ENCODE peak calls at places on chromosomes 5 and 9, in six cellular contexts. U, Q, O, X, Y and D are unnamed samples. For H3K27me3, the result is how much of the 10 kb centered on the place peaks cover.

GRCh38 chr5:11715797-11716196 is 188.4 kb downstream of the CTNND2 start:
- DNase-seq in U (no peak), Q (no peak), O (no peak), X (no peak), Y (no peak), D (no peak)

GRCh38 chr9:91164724-91165520 is 196.8 kb downstream of the AUH start:
- DNase-seq in U (peak), Q (peak), O (peak), X (peak), Y (peak), D (peak)

GRCh38 chr5:112779531-112779930 is 41.8 kb downstream of the APC start:
- DNase-seq in U (no peak), Q (no peak), O (no peak), X (no peak), Y (no peak), D (no peak)

GRCh38 chr5:3324421-3325101 is 271.1 kb upstream of the IRX1 start:
- DNase-seq in U (peak), Q (no peak), O (no peak), X (no peak), Y (no peak), D (no peak)

GRCh38 chr5:152113401-152113800 is 188.8 kb upstream of the GLRA1 start:
- DNase-seq in U (no peak), Q (no peak), O (no peak), X (no peak), Y (peak), D (peak)

GRCh38 chr9:5628183-5628529 is 751 bp upstream of the RIC1 start:
- DNase-seq in U (no peak), Q (no peak), O (no peak), X (no peak), Y (no peak), D (no peak)

GRCh38 chr9:92378825-92379535 is 25.4 kb downstream of the OGN start:
- DNase-seq in U (no peak), Q (no peak), O (no peak), X (no peak), Y (no peak), D (peak)

GRCh38 chr5:167723254-167723871 is 568.1 kb upstream of the WWC1 start:
- DNase-seq in U (peak), Q (peak), O (peak), X (peak), Y (peak), D (peak)

GRCh38 chr5:164345173-164345572 is 839.8 kb downstream of the MAT2B start:
- DNase-seq in U (no peak), Q (peak), O (no peak), X (no peak), Y (no peak), D (no peak)

GRCh38 chr5:160573318-160573717 is 151.7 kb downstream of the PTTG1 start:
- DNase-seq in U (no peak), Q (no peak), O (no peak), X (no peak), Y (no peak), D (no peak)

GRCh38 chr5:156393980-156394379 is 67.0 kb downstream of the SGCD start:
- DNase-seq in U (no peak), Q (no peak), O (no peak), X (no peak), Y (no peak), D (no peak)

GRCh38 chr9:127776195-127776918 is 2.1 kb downstream of the SH2D3C start:
- DNase-seq in U (peak), Q (no peak), O (peak), X (peak), Y (peak), D (peak)

GRCh38 chr5:154479160-154479943 is 1.3 kb upstream of the HAND1 start:
- DNase-seq in U (peak), Q (no peak), O (no peak), X (no peak), Y (no peak), D (no peak)

GRCh38 chr9:123806829-123807228 is 123.1 kb downstream of the DENND1A start:
- DNase-seq in U (no peak), Q (no peak), O (no peak), X (no peak), Y (no peak), D (no peak)

GRCh38 chr5:95113489-95113888 is 171.4 kb downstream of the MCTP1 start:
- DNase-seq in U (no peak), Q (no peak), O (no peak), X (no peak), Y (no peak), D (no peak)

GRCh38 chr9:3455712-3456111 is 70.1 kb downstream of the RFX3 start:
- DNase-seq in U (no peak), Q (no peak), O (no peak), X (no peak), Y (no peak), D (no peak)

GRCh38 chr9:134423166-134423565 is 96.9 kb downstream of the RXRA start:
- DNase-seq in U (no peak), Q (no peak), O (no peak), X (no peak), Y (no peak), D (no peak)

GRCh38 chr9:31605164-31605563 is 779.3 kb upstream of the ACO1 start:
- DNase-seq in U (no peak), Q (no peak), O (no peak), X (no peak), Y (no peak), D (no peak)

GRCh38 chr9:133127340-133127981 is 6.4 kb upstream of the RALGDS start:
- DNase-seq in U (no peak), Q (no peak), O (peak), X (peak), Y (peak), D (peak)

GRCh38 chr5:36199620-36200019 is 42.1 kb downstream of the NADK2 start:
- DNase-seq in U (no peak), Q (no peak), O (no peak), X (no peak), Y (no peak), D (no peak)

DNA sequence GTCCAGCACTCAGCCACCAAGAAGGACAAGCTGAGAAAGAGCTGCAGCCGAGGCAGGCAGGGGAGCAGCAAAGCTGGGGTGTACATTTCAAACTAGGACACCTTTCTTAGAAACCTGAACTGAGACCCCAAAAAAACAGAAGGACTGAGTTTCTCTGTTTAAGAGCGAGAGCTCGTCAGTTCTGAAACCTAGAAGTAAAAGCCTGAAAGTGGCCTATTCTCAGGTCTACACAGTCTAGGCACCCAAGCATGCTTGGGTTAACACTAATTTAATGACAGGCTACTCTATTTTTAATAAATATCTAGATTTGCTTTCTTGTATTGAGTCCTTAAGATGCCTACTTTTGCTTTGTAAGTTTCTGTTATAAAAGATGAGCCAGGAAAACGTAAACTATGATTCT is 49.0 kb upstream of the TLE4 start:
- DNase-seq in U (no peak), Q (no peak), O (no peak), X (no peak), Y (no peak), D (no peak)
- H3K27ac ChIP-seq in U (no peak), Q (no peak), O (no peak), X (no peak), Y (no peak), D (no peak)

GRCh38 chr9:115207003-115207837 is 89.3 kb upstream of the TNC start:
- DNase-seq in U (no peak), Q (no peak), O (no peak), X (no peak), Y (no peak), D (no peak)
- H3K27me3 ChIP-seq in U (under half), Q (under half), O (under half), X (under half), Y (under half), D (under half)

DNA sequence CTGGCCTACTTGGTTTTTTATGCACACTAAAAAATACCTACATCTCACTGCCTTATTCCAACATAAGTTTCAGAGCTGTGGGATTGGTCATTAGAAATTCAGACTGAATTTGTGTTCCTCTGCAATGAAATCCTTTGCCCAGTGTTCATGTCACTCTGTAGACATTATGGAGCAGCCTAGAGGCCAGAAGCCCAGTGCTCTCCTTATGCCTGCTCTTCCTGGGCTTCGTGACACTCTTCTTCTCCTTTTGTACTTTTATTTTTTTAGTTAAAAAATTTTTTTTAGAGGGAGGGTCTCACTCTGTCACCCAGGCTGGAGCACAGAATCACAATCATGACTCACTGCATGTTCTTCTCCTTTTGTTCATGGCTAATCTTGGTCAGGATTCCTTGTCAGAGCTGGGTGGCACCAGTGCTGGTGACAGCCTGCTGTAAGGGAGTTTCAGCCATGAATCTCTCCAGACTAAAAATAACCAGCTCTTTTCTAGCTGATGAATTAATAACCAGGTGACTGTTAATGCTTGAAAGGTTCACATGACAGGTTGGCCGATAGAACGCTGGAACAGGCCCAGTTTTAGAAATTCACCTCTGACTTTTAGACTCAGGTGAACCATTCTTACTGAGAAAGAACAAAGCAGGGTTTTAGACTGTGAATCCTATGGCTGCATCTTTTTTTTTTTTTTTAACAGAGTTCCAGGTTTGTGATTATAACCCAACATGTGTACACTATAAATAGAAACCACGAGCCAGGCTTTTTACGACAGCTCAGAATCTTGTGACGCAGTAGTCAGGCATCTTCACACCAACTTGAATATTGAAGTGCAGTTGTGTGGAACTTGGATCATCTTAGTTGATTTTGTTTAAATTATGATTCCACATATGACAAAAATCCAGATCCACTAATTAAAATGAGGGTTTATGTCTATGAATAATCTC is 34.0 kb upstream of the C5orf47 start:
- DNase-seq in U (no peak), Q (no peak), O (no peak), X (no peak), Y (no peak), D (no peak)
- H3K27ac ChIP-seq in U (no peak), Q (peak), O (no peak), X (no peak), Y (no peak), D (no peak)

GRCh38 chr5:179346401-179346800 is 1.1 kb upstream of the ADAMTS2 start:
- DNase-seq in U (peak), Q (no peak), O (no peak), X (no peak), Y (no peak), D (no peak)

GRCh38 chr5:179346875-179347274 is 1.6 kb upstream of the ADAMTS2 start:
- DNase-seq in U (peak), Q (no peak), O (no peak), X (no peak), Y (no peak), D (no peak)

GRCh38 chr5:179345179-179345428 is 157 bp downstream of the ADAMTS2 start:
- DNase-seq in U (no peak), Q (no peak), O (no peak), X (no peak), Y (no peak), D (no peak)

GRCh38 chr5:179344301-179345178 is 721 bp downstream of the ADAMTS2 start:
- DNase-seq in U (peak), Q (no peak), O (no peak), X (peak), Y (no peak), D (no peak)

GRCh38 chr5:179345429-179346321 is at the start of gene ADAMTS2:
- DNase-seq in U (peak), Q (no peak), O (no peak), X (peak), Y (no peak), D (no peak)
- H3K27me3 ChIP-seq in U (under half), Q (under half), O (half or more), X (half or more), Y (under half), D (under half)

GRCh38 chr9:84756156-84756555 is 86.6 kb downstream of the NTRK2 start:
- DNase-seq in U (no peak), Q (peak), O (no peak), X (no peak), Y (no peak), D (no peak)

GRCh38 chr9:84755375-84755774 is 85.8 kb downstream of the NTRK2 start:
- DNase-seq in U (no peak), Q (no peak), O (no peak), X (no peak), Y (no peak), D (no peak)

GRCh38 chr9:84759300-84759750 is 89.8 kb downstream of the NTRK2 start:
- DNase-seq in U (no peak), Q (no peak), O (no peak), X (no peak), Y (no peak), D (peak)

GRCh38 chr9:84761137-84761808 is 91.7 kb downstream of the NTRK2 start:
- DNase-seq in U (no peak), Q (no peak), O (no peak), X (no peak), Y (no peak), D (no peak)

DNA sequence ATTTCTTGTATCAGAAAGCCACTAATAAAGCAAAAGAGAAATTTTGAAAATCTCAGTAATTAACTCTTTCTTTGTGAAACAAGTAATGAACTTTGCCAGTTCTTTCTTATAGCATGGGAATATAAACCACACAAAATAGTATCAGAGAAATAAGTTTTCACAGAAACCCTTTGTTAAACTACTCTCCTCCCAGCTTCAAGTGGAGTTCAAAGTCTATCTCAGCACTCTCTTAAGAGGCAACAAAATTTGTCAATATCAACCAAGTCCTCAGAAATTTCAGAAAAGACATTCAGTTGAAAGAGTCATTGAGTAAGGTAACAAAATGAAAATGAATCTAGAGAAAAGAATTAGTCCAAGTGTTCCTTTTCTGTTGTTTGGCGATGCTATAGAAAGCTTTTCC is 89.3 kb downstream of the NTRK2 start:
- DNase-seq in U (no peak), Q (no peak), O (no peak), X (no peak), Y (no peak), D (no peak)
- H3K27ac ChIP-seq in U (no peak), Q (peak), O (no peak), X (no peak), Y (no peak), D (no peak)

GRCh38 chr5:1552469-1553255 is 28.9 kb upstream of the LPCAT1 start:
- DNase-seq in U (no peak), Q (peak), O (peak), X (no peak), Y (no peak), D (no peak)
- H3K27me3 ChIP-seq in U (under half), Q (under half), O (under half), X (under half), Y (under half), D (under half)

DNA sequence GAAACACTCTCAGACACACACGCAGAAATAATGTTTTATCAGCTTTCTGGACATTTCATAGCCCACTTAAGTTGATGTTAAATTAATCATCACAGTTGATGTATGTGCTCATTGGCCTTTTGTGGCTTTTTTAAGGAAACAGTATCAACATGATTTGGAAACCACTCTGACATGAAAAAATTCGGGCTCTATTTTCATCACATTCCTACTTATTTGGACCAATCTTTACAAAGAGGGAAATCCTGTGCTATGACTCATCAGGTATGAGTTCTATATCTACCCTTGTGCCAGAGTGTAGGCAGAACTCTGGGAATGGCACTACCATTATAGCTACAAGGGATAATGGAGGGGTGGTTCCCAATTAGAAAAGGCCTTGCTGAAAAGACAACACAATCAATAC is 388.4 kb upstream of the PTGER4 start:
- DNase-seq in U (no peak), Q (no peak), O (no peak), X (no peak), Y (no peak), D (no peak)
- H3K27ac ChIP-seq in U (no peak), Q (no peak), O (no peak), X (no peak), Y (no peak), D (no peak)

DNA sequence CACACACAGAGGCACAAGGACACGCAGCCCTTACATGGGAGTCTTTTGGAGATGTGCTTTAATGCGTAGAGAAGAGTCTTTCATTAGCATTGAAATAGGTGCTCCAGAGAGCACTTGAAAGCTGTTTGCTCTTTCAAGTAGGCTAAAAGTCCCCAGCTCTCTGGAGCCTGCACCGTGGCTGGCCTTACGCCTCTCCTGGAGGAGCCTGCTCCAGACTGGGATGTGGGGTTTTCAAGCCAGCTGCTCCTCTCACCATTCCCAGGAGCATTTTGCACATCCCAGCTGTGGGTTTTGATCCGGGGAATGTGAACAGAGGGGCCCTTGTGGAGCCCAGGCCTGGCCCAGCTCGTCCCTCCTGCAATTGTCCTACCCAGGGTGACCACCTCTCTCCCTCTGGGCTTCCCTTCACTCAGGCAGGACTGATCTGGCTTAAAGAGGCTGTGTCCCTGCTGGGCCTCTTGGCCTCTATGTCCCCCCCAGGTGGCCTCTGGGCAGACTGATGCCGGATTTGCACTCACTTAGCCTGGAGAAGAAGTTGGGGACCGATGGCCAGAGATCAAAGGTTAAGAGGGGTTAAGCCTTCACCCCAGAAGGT is 32.5 kb upstream of the TIFAB start:
- DNase-seq in U (no peak), Q (no peak), O (no peak), X (no peak), Y (no peak), D (no peak)
- H3K27me3 ChIP-seq in U (under half), Q (under half), O (under half), X (half or more), Y (under half), D (under half)

DNA sequence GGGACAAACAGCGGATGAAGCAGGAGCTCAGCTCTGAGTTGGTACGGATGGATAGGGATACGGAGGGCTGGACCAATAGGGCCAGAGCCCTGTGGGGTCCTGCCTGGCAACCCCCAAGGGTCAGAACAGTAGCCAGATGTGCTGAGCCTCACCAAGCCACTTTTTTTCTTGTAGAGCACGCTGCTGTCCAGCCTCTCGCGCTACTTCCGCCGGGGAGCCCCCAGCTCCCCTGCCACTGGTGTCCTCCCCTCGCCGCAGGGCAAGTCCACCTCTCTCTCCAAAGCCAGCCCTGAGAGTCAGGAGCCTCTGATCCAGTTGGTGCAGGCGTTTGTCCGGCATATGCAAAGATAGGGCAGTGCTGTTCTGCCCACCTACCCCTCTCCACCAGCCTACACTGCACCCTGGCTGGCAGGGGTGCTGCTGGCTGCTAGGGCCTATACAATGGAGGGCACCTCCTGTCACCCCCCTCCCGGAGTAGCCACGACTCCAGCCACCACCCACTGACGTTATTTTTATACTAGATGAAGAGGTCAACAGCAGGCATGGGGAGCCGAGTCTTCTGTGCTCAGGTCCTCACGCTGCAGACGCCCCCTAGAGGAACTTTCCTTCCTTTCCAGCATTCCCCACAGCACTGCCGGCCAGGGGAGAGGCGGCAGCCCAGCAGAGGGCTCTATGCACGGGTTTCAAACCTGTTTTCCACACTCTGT is 21.6 kb downstream of the SH3GLB2 start:
- DNase-seq in U (no peak), Q (peak), O (peak), X (peak), Y (peak), D (peak)
- H3K27ac ChIP-seq in U (no peak), Q (peak), O (no peak), X (no peak), Y (no peak), D (no peak)

DNA sequence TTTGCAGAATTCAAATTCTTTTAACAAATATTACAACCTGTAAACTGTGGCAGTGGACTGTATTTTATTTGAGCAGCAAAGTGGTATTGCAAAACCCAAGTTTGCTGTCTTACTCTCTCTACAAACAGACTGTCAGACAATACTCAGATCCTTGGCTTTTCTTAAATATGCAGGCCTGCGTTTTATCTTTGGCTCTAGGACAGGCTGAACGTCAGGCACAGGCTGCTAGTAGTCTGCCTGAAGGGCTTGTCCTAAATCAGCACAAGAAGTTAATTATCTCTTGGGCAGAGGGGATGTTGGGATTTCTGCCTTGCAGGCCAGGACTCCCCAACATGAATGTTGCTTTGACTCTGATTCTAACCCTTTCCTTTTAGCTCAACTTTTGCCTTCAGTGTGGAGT is 147.5 kb downstream of the SLIT3 start:
- DNase-seq in U (no peak), Q (no peak), O (no peak), X (no peak), Y (no peak), D (no peak)
- H3K27me3 ChIP-seq in U (under half), Q (under half), O (under half), X (under half), Y (under half), D (under half)